ENCODE peak calls at places on chromosomes 16 and 17, in four cellular contexts. W is Peyer's patch, Q is NCI-H146, E is prostate gland. H is an unnamed sample.

GRCh38 chr16:22694887-22695382 is 119.0 kb upstream of the HS3ST2 start:
- DNase-seq in W (no peak), E (no peak), Q (no peak), H (no peak)

GRCh38 chr17:74543406-74543805 is 2.5 kb downstream of the CD300C start:
- DNase-seq in E (no peak), Q (no peak), W (no peak), H (no peak)

GRCh38 chr17:45743626-45744326 is 40.3 kb upstream of the CRHR1 start:
- DNase-seq in Q (no peak), W (no peak), E (no peak), H (no peak)

GRCh38 chr17:42873321-42873720 is 22.3 kb downstream of the AOC3 start:
- DNase-seq in W (no peak), Q (no peak), E (no peak), H (no peak)

GRCh38 chr17:37392024-37392590 is 14.5 kb downstream of the ACACA start:
- DNase-seq in Q (no peak), W (no peak), E (no peak), H (no peak)

GRCh38 chr17:32504166-32504990 is 17.6 kb downstream of the CDK5R1 start:
- DNase-seq in E (no peak), W (no peak), Q (no peak), H (no peak)

GRCh38 chr17:2803971-2804370 is 7.7 kb downstream of the RAP1GAP2 start:
- DNase-seq in Q (no peak), E (no peak), W (no peak), H (no peak)

GRCh38 chr16:25048146-25048618 is 33.0 kb upstream of the ARHGAP17 start:
- DNase-seq in Q (no peak), E (no peak), W (no peak), H (no peak)

GRCh38 chr17:82334622-82335394 is 1.2 kb upstream of the SECTM1 start:
- DNase-seq in Q (no peak), E (peak), W (no peak), H (no peak)

GRCh38 chr17:43576563-43577229 is 30.6 kb upstream of the ETV4 start:
- DNase-seq in E (peak), Q (peak), W (peak), H (no peak)

GRCh38 chr17:80545499-80545826 is 825 bp downstream of the RPTOR start:
- DNase-seq in W (no peak), E (no peak), Q (no peak), H (no peak)

GRCh38 chr16:67658849-67659674 is 998 bp downstream of the ACD start:
- DNase-seq in E (no peak), Q (no peak), W (no peak), H (no peak)

GRCh38 chr17:40605301-40605700 is 40.0 kb upstream of the CCR7 start:
- DNase-seq in E (no peak), W (no peak), Q (no peak), H (no peak)

GRCh38 chr17:76997981-76998531 is 129.9 kb downstream of the MGAT5B start:
- DNase-seq in E (no peak), W (peak), Q (no peak), H (no peak)

GRCh38 chr17:37605813-37606505 is 3.3 kb downstream of the SYNRG start:
- DNase-seq in Q (no peak), E (no peak), W (peak), H (no peak)

GRCh38 chr17:72502111-72502939 is 381.5 kb downstream of the SOX9 start:
- DNase-seq in W (no peak), E (peak), Q (no peak), H (no peak)

GRCh38 chr16:66220766-66221165 is 145.7 kb upstream of the CDH5 start:
- DNase-seq in E (no peak), W (no peak), Q (no peak), H (no peak)

GRCh38 chr17:48215583-48216139 is 108.1 kb downstream of the SNX11 start:
- DNase-seq in E (no peak), Q (peak), W (peak), H (no peak)

GRCh38 chr17:19244357-19244756 is 7.2 kb downstream of the EPN2 start:
- DNase-seq in Q (no peak), E (no peak), W (peak), H (no peak)

GRCh38 chr16:84803146-84803545 is 16.6 kb upstream of the CRISPLD2 start:
- DNase-seq in E (no peak), Q (no peak), W (no peak), H (no peak)

H was measured in LNCaP clone FGC.